ENCODE peak calls at places on chromosomes 12 and 14, in five cellular contexts. One of them, this sample, is unnamed.

GRCh38 chr12:116323696-116324386 is 46.3 kb upstream of the MED13L start:
- DNase-seq in NT2/D1: no peak
- DNase-seq in GM23338: no peak
- DNase-seq in BE2C: no peak
- DNase-seq in cardiac muscle cell: no peak
- DNase-seq in this sample: no peak

GRCh38 chr14:50948205-50948604 is 3.9 kb upstream of the PYGL start:
- DNase-seq in GM23338: no peak
- DNase-seq in NT2/D1: no peak
- DNase-seq in cardiac muscle cell: no peak
- DNase-seq in BE2C: no peak
- DNase-seq in this sample: no peak

GRCh38 chr12:87348071-87348470 is 681.1 kb downstream of the C12orf50 start:
- DNase-seq in NT2/D1: no peak
- DNase-seq in BE2C: no peak
- DNase-seq in GM23338: no peak
- DNase-seq in cardiac muscle cell: no peak
- DNase-seq in this sample: no peak

GRCh38 chr12:27006797-27007467 is 7.3 kb downstream of the TM7SF3 start:
- DNase-seq in cardiac muscle cell: no peak
- DNase-seq in NT2/D1: no peak
- DNase-seq in BE2C: no peak
- DNase-seq in GM23338: no peak
- DNase-seq in this sample: no peak

GRCh38 chr12:111605931-111606625 is 7.0 kb upstream of the ATXN2 start:
- DNase-seq in cardiac muscle cell: no peak
- DNase-seq in NT2/D1: no peak
- DNase-seq in BE2C: no peak
- DNase-seq in GM23338: no peak
- DNase-seq in this sample: no peak

GRCh38 chr14:77088219-77088618 is 9.8 kb upstream of the CIPC start:
- DNase-seq in NT2/D1: no peak
- DNase-seq in GM23338: peak
- DNase-seq in cardiac muscle cell: no peak
- DNase-seq in BE2C: no peak
- DNase-seq in this sample: no peak

GRCh38 chr14:94578712-94579111 is 2.5 kb upstream of the SERPINA5 start:
- DNase-seq in BE2C: no peak
- DNase-seq in NT2/D1: no peak
- DNase-seq in GM23338: no peak
- DNase-seq in cardiac muscle cell: no peak
- DNase-seq in this sample: no peak

GRCh38 chr14:80805136-80805535 is 136.4 kb downstream of the CEP128 start:
- DNase-seq in cardiac muscle cell: no peak
- DNase-seq in BE2C: no peak
- DNase-seq in GM23338: no peak
- DNase-seq in NT2/D1: no peak
- DNase-seq in this sample: no peak

GRCh38 chr12:1071182-1071581 is 80.2 kb downstream of the ERC1 start:
- DNase-seq in NT2/D1: no peak
- DNase-seq in GM23338: no peak
- DNase-seq in cardiac muscle cell: no peak
- DNase-seq in BE2C: no peak
- DNase-seq in this sample: no peak

GRCh38 chr12:19759229-19759628 is 319.9 kb downstream of the AEBP2 start:
- DNase-seq in BE2C: no peak
- DNase-seq in cardiac muscle cell: no peak
- DNase-seq in GM23338: no peak
- DNase-seq in NT2/D1: no peak
- DNase-seq in this sample: peak

GRCh38 chr12:118946256-118946655 is 35.1 kb upstream of the SRRM4 start:
- DNase-seq in BE2C: no peak
- DNase-seq in cardiac muscle cell: no peak
- DNase-seq in NT2/D1: no peak
- DNase-seq in GM23338: no peak
- DNase-seq in this sample: no peak

GRCh38 chr12:34397591-34398365 is 375.5 kb downstream of the ALG10 start:
- DNase-seq in cardiac muscle cell: no peak
- DNase-seq in NT2/D1: no peak
- DNase-seq in BE2C: peak
- DNase-seq in GM23338: no peak
- DNase-seq in this sample: no peak

GRCh38 chr12:100539209-100539608 is 34.3 kb upstream of the GAS2L3 start:
- DNase-seq in BE2C: no peak
- DNase-seq in cardiac muscle cell: peak
- DNase-seq in NT2/D1: peak
- DNase-seq in GM23338: peak
- DNase-seq in this sample: no peak

GRCh38 chr14:75307700-75308379 is 29.2 kb downstream of the FOS start:
- DNase-seq in BE2C: peak
- DNase-seq in GM23338: peak
- DNase-seq in NT2/D1: peak
- DNase-seq in cardiac muscle cell: peak
- DNase-seq in this sample: no peak

GRCh38 chr14:69547701-69548348 is 26.8 kb downstream of the CCDC177 start:
- DNase-seq in GM23338: peak
- DNase-seq in NT2/D1: peak
- DNase-seq in cardiac muscle cell: peak
- DNase-seq in BE2C: peak
- DNase-seq in this sample: peak

GRCh38 chr14:72631401-72631800 is 262.5 kb downstream of the DPF3 start:
- DNase-seq in cardiac muscle cell: no peak
- DNase-seq in GM23338: no peak
- DNase-seq in NT2/D1: no peak
- DNase-seq in BE2C: no peak
- DNase-seq in this sample: no peak

GRCh38 chr12:86683568-86683991 is 427.4 kb upstream of the MGAT4C start:
- DNase-seq in cardiac muscle cell: no peak
- DNase-seq in BE2C: no peak
- DNase-seq in NT2/D1: no peak
- DNase-seq in GM23338: no peak
- DNase-seq in this sample: no peak

GRCh38 chr14:22850944-22851790 is 14.8 kb downstream of the MMP14 start:
- DNase-seq in cardiac muscle cell: no peak
- DNase-seq in BE2C: no peak
- DNase-seq in NT2/D1: no peak
- DNase-seq in GM23338: no peak
- DNase-seq in this sample: no peak

GRCh38 chr14:31420013-31420318 is 384 bp downstream of the HEATR5A start:
- DNase-seq in GM23338: peak
- DNase-seq in NT2/D1: peak
- DNase-seq in cardiac muscle cell: peak
- DNase-seq in BE2C: peak
- DNase-seq in this sample: no peak

GRCh38 chr14:65788876-65789859 is 376.6 kb downstream of the FUT8 start:
- DNase-seq in NT2/D1: no peak
- DNase-seq in cardiac muscle cell: no peak
- DNase-seq in BE2C: no peak
- DNase-seq in GM23338: no peak
- DNase-seq in this sample: no peak

GRCh38 chr12:100199347-100200136 is 1.1 kb upstream of the ACTR6 start:
- DNase-seq in BE2C: peak
- DNase-seq in cardiac muscle cell: peak
- DNase-seq in NT2/D1: peak
- DNase-seq in GM23338: peak
- DNase-seq in this sample: no peak

GRCh38 chr14:75884198-75884611 is 97.6 kb downstream of the TGFB3 start:
- DNase-seq in GM23338: peak
- DNase-seq in cardiac muscle cell: no peak
- DNase-seq in NT2/D1: no peak
- DNase-seq in BE2C: peak
- DNase-seq in this sample: peak

GRCh38 chr12:128606538-128606937 is 217.2 kb downstream of the SLC15A4 start:
- DNase-seq in BE2C: no peak
- DNase-seq in NT2/D1: no peak
- DNase-seq in cardiac muscle cell: no peak
- DNase-seq in GM23338: no peak
- DNase-seq in this sample: no peak

GRCh38 chr12:55728185-55728931 is 451 bp downstream of the CD63 start:
- DNase-seq in GM23338: peak
- DNase-seq in BE2C: peak
- DNase-seq in cardiac muscle cell: peak
- DNase-seq in NT2/D1: no peak
- DNase-seq in this sample: no peak

GRCh38 chr12:132312516-132312915 is 16.9 kb downstream of the GALNT9 start:
- DNase-seq in cardiac muscle cell: no peak
- DNase-seq in GM23338: no peak
- DNase-seq in NT2/D1: no peak
- DNase-seq in BE2C: no peak
- DNase-seq in this sample: no peak

GRCh38 chr14:63908667-63909264 is 56.0 kb downstream of the SYNE2 start:
- DNase-seq in NT2/D1: no peak
- DNase-seq in BE2C: no peak
- DNase-seq in cardiac muscle cell: no peak
- DNase-seq in GM23338: no peak
- DNase-seq in this sample: no peak

GRCh38 chr12:5745251-5745888 is 199.7 kb downstream of the ANO2 start:
- DNase-seq in BE2C: peak
- DNase-seq in GM23338: peak
- DNase-seq in cardiac muscle cell: peak
- DNase-seq in NT2/D1: peak
- DNase-seq in this sample: no peak

GRCh38 chr12:15862840-15863239 is 19.3 kb upstream of the STRAP start:
- DNase-seq in GM23338: no peak
- DNase-seq in cardiac muscle cell: no peak
- DNase-seq in BE2C: no peak
- DNase-seq in NT2/D1: no peak
- DNase-seq in this sample: no peak

GRCh38 chr14:74686324-74686723 is 26.6 kb downstream of the AREL1 start:
- DNase-seq in NT2/D1: no peak
- DNase-seq in cardiac muscle cell: no peak
- DNase-seq in BE2C: no peak
- DNase-seq in GM23338: no peak
- DNase-seq in this sample: no peak

GRCh38 chr14:50860478-50861086 is 11.3 kb upstream of the ABHD12B start:
- DNase-seq in NT2/D1: peak
- DNase-seq in cardiac muscle cell: peak
- DNase-seq in BE2C: peak
- DNase-seq in GM23338: peak
- DNase-seq in this sample: peak

GRCh38 chr14:35133542-35134328 is 11.4 kb downstream of the PRORP start:
- DNase-seq in NT2/D1: no peak
- DNase-seq in cardiac muscle cell: no peak
- DNase-seq in GM23338: no peak
- DNase-seq in BE2C: no peak
- DNase-seq in this sample: no peak

GRCh38 chr12:126727656-126728055 is 1539.3 kb upstream of the TMEM132C start:
- DNase-seq in BE2C: no peak
- DNase-seq in GM23338: peak
- DNase-seq in cardiac muscle cell: peak
- DNase-seq in NT2/D1: no peak
- DNase-seq in this sample: no peak

GRCh38 chr12:105481906-105482305 is 151.4 kb downstream of the C12orf75 start:
- DNase-seq in NT2/D1: no peak
- DNase-seq in BE2C: no peak
- DNase-seq in GM23338: no peak
- DNase-seq in cardiac muscle cell: no peak
- DNase-seq in this sample: no peak

GRCh38 chr12:46792925-46793324 is 32.9 kb downstream of the SLC38A4 start:
- DNase-seq in GM23338: no peak
- DNase-seq in NT2/D1: no peak
- DNase-seq in BE2C: no peak
- DNase-seq in cardiac muscle cell: no peak
- DNase-seq in this sample: no peak

GRCh38 chr12:56021882-56022497 is 1.1 kb downstream of the IKZF4 start:
- DNase-seq in BE2C: no peak
- DNase-seq in cardiac muscle cell: no peak
- DNase-seq in NT2/D1: no peak
- DNase-seq in GM23338: no peak
- DNase-seq in this sample: no peak

GRCh38 chr14:104319489-104320241 is 181.3 kb downstream of the KIF26A start:
- DNase-seq in BE2C: peak
- DNase-seq in cardiac muscle cell: no peak
- DNase-seq in GM23338: no peak
- DNase-seq in NT2/D1: no peak
- DNase-seq in this sample: no peak

GRCh38 chr12:76264617-76265016 is 83.6 kb downstream of the BBS10 start:
- DNase-seq in cardiac muscle cell: no peak
- DNase-seq in GM23338: no peak
- DNase-seq in NT2/D1: no peak
- DNase-seq in BE2C: no peak
- DNase-seq in this sample: no peak

GRCh38 chr14:77062261-77062660 is 33.8 kb upstream of the IRF2BPL start:
- DNase-seq in BE2C: no peak
- DNase-seq in GM23338: no peak
- DNase-seq in cardiac muscle cell: no peak
- DNase-seq in NT2/D1: no peak
- DNase-seq in this sample: no peak

GRCh38 chr12:7646178-7646475 is 19.6 kb downstream of the APOBEC1 start:
- DNase-seq in BE2C: no peak
- DNase-seq in GM23338: peak
- DNase-seq in NT2/D1: no peak
- DNase-seq in cardiac muscle cell: no peak
- DNase-seq in this sample: no peak
- H3K4me3 ChIP-seq in BE2C: no peak
- H3K4me3 ChIP-seq in GM23338: no peak
- H3K4me3 ChIP-seq in NT2/D1: no peak
- H3K4me3 ChIP-seq in cardiac muscle cell: no peak
- H3K4me3 ChIP-seq in this sample: no peak

GRCh38 chr12:108563804-108564151 is 1.4 kb downstream of the ISCU start:
- DNase-seq in cardiac muscle cell: no peak
- DNase-seq in NT2/D1: no peak
- DNase-seq in GM23338: no peak
- DNase-seq in BE2C: no peak
- DNase-seq in this sample: no peak
- H3K4me3 ChIP-seq in cardiac muscle cell: peak
- H3K4me3 ChIP-seq in NT2/D1: no peak
- H3K4me3 ChIP-seq in GM23338: no peak
- H3K4me3 ChIP-seq in BE2C: peak
- H3K4me3 ChIP-seq in this sample: peak

GRCh38 chr12:53967451-53968059 is 5.4 kb upstream of the HOXC11 start:
- DNase-seq in GM23338: no peak
- DNase-seq in cardiac muscle cell: no peak
- DNase-seq in NT2/D1: no peak
- DNase-seq in BE2C: no peak
- DNase-seq in this sample: no peak
- H3K4me3 ChIP-seq in GM23338: no peak
- H3K4me3 ChIP-seq in cardiac muscle cell: no peak
- H3K4me3 ChIP-seq in NT2/D1: no peak
- H3K4me3 ChIP-seq in BE2C: peak
- H3K4me3 ChIP-seq in this sample: peak

GRCh38 chr12:47811070-47811391 is 8.7 kb downstream of the HDAC7 start:
- DNase-seq in BE2C: no peak
- DNase-seq in GM23338: peak
- DNase-seq in cardiac muscle cell: peak
- DNase-seq in NT2/D1: no peak
- DNase-seq in this sample: no peak
- H3K4me3 ChIP-seq in BE2C: no peak
- H3K4me3 ChIP-seq in GM23338: no peak
- H3K4me3 ChIP-seq in cardiac muscle cell: no peak
- H3K4me3 ChIP-seq in NT2/D1: no peak
- H3K4me3 ChIP-seq in this sample: peak

GRCh38 chr14:49446801-49447200 is 139.4 kb downstream of the RPS29 start:
- DNase-seq in BE2C: no peak
- DNase-seq in GM23338: no peak
- DNase-seq in NT2/D1: no peak
- DNase-seq in cardiac muscle cell: no peak
- DNase-seq in this sample: no peak
- H3K4me3 ChIP-seq in BE2C: no peak
- H3K4me3 ChIP-seq in GM23338: no peak
- H3K4me3 ChIP-seq in NT2/D1: no peak
- H3K4me3 ChIP-seq in cardiac muscle cell: no peak
- H3K4me3 ChIP-seq in this sample: no peak

This sample was measured in SK-N-MC.